ENCODE peak calls at places on chromosomes 5 and 9, in eight cellular contexts. One of them, this sample, is unnamed.
A peak's percentile ranks its signal among the peaks of the same experiment; 100 is the strongest.

GRCh38 chr9:106862115-106862945 is 636 bp upstream of the ZNF462 start:
- DNase-seq in mammary epithelial cell: peak; percentile 42
- DNase-seq in spleen: no peak
- DNase-seq in RWPE1: peak; percentile 53
- DNase-seq in tibial artery: peak; percentile 62
- DNase-seq in left lung: no peak
- DNase-seq in IMR-90: peak; percentile 52
- DNase-seq in right cardiac atrium: peak; percentile 57
- DNase-seq in this sample: no peak

GRCh38 chr5:97000391-97000790 is 64.5 kb downstream of the LNPEP start:
- DNase-seq in tibial artery: no peak
- DNase-seq in right cardiac atrium: no peak
- DNase-seq in IMR-90: no peak
- DNase-seq in mammary epithelial cell: no peak
- DNase-seq in RWPE1: no peak
- DNase-seq in spleen: no peak
- DNase-seq in left lung: no peak
- DNase-seq in this sample: no peak

GRCh38 chr5:9653061-9653460 is 22.9 kb upstream of the TAS2R1 start:
- DNase-seq in mammary epithelial cell: no peak
- DNase-seq in right cardiac atrium: no peak
- DNase-seq in IMR-90: no peak
- DNase-seq in tibial artery: no peak
- DNase-seq in left lung: no peak
- DNase-seq in RWPE1: no peak
- DNase-seq in spleen: no peak
- DNase-seq in this sample: no peak

GRCh38 chr5:149913449-149914419 is 30.9 kb downstream of the PDE6A start:
- DNase-seq in mammary epithelial cell: no peak
- DNase-seq in right cardiac atrium: no peak
- DNase-seq in left lung: no peak
- DNase-seq in RWPE1: no peak
- DNase-seq in tibial artery: no peak
- DNase-seq in IMR-90: no peak
- DNase-seq in spleen: no peak
- DNase-seq in this sample: no peak

GRCh38 chr9:38233343-38233742 is 159.2 kb upstream of the ALDH1B1 start:
- DNase-seq in tibial artery: peak; percentile 41
- DNase-seq in spleen: no peak
- DNase-seq in RWPE1: no peak
- DNase-seq in left lung: no peak
- DNase-seq in mammary epithelial cell: no peak
- DNase-seq in right cardiac atrium: no peak
- DNase-seq in IMR-90: no peak
- DNase-seq in this sample: no peak

GRCh38 chr5:2663489-2663888 is 88.0 kb downstream of the IRX2 start:
- DNase-seq in spleen: no peak
- DNase-seq in RWPE1: no peak
- DNase-seq in IMR-90: no peak
- DNase-seq in right cardiac atrium: no peak
- DNase-seq in left lung: no peak
- DNase-seq in tibial artery: no peak
- DNase-seq in mammary epithelial cell: no peak
- DNase-seq in this sample: no peak

GRCh38 chr9:68585034-68585761 is 44.5 kb upstream of the TMEM252 start:
- DNase-seq in spleen: no peak
- DNase-seq in IMR-90: no peak
- DNase-seq in right cardiac atrium: no peak
- DNase-seq in tibial artery: no peak
- DNase-seq in RWPE1: no peak
- DNase-seq in left lung: no peak
- DNase-seq in mammary epithelial cell: no peak
- DNase-seq in this sample: no peak

GRCh38 chr5:143837306-143837848 is 25.4 kb downstream of the HMHB1 start:
- DNase-seq in tibial artery: no peak
- DNase-seq in left lung: no peak
- DNase-seq in mammary epithelial cell: no peak
- DNase-seq in spleen: no peak
- DNase-seq in right cardiac atrium: no peak
- DNase-seq in RWPE1: no peak
- DNase-seq in IMR-90: peak; percentile 76
- DNase-seq in this sample: no peak

GRCh38 chr5:179858241-179858585 is 404 bp downstream of the MRNIP start:
- DNase-seq in spleen: peak; percentile 89
- DNase-seq in left lung: peak; percentile 37
- DNase-seq in RWPE1: peak; percentile 67
- DNase-seq in right cardiac atrium: peak; percentile 68
- DNase-seq in IMR-90: peak; percentile 17
- DNase-seq in mammary epithelial cell: peak; percentile 48
- DNase-seq in tibial artery: no peak
- DNase-seq in this sample: no peak

GRCh38 chr5:364497-364896 is 43.0 kb downstream of the AHRR start:
- DNase-seq in right cardiac atrium: no peak
- DNase-seq in mammary epithelial cell: no peak
- DNase-seq in spleen: no peak
- DNase-seq in tibial artery: no peak
- DNase-seq in RWPE1: no peak
- DNase-seq in left lung: no peak
- DNase-seq in IMR-90: no peak
- DNase-seq in this sample: no peak

GRCh38 chr5:38600334-38601045 is 44.0 kb upstream of the LIFR start:
- DNase-seq in IMR-90: peak; percentile 37
- DNase-seq in RWPE1: no peak
- DNase-seq in mammary epithelial cell: peak; percentile 22
- DNase-seq in left lung: no peak
- DNase-seq in spleen: no peak
- DNase-seq in tibial artery: no peak
- DNase-seq in right cardiac atrium: no peak
- DNase-seq in this sample: peak; percentile 36

GRCh38 chr9:128724744-128725211 is 851 bp upstream of the ZDHHC12 start:
- DNase-seq in right cardiac atrium: peak; percentile 88
- DNase-seq in RWPE1: peak; percentile 90
- DNase-seq in IMR-90: peak; percentile 64
- DNase-seq in left lung: peak; percentile 74
- DNase-seq in tibial artery: peak; percentile 85
- DNase-seq in mammary epithelial cell: peak; percentile 71
- DNase-seq in spleen: peak; percentile 86
- DNase-seq in this sample: peak; percentile 31

GRCh38 chr5:135379052-135379654 is 19.9 kb downstream of the MACROH2A1 start:
- DNase-seq in mammary epithelial cell: peak; percentile 73
- DNase-seq in left lung: no peak
- DNase-seq in spleen: no peak
- DNase-seq in RWPE1: no peak
- DNase-seq in IMR-90: peak; percentile 44
- DNase-seq in tibial artery: no peak
- DNase-seq in right cardiac atrium: no peak
- DNase-seq in this sample: peak; percentile 41

GRCh38 chr5:157540707-157541451 is 34.7 kb downstream of the ADAM19 start:
- DNase-seq in spleen: peak; percentile 83
- DNase-seq in tibial artery: peak; percentile 75
- DNase-seq in left lung: peak; percentile 49
- DNase-seq in RWPE1: no peak
- DNase-seq in right cardiac atrium: peak; percentile 76
- DNase-seq in IMR-90: peak; percentile 84
- DNase-seq in mammary epithelial cell: peak; percentile 53
- DNase-seq in this sample: no peak
- H3K27ac ChIP-seq in spleen: peak overlapping the region; percentile 84
- H3K27ac ChIP-seq in tibial artery: peak overlapping the region; percentile 62
- H3K27ac ChIP-seq in left lung: peak overlapping the region; percentile 81
- H3K27ac ChIP-seq in RWPE1: no peak overlapping the region
- H3K27ac ChIP-seq in right cardiac atrium: peak overlapping the region; percentile 87
- H3K27ac ChIP-seq in IMR-90: peak overlapping the region; percentile 61
- H3K27ac ChIP-seq in mammary epithelial cell: no peak overlapping the region
- H3K27ac ChIP-seq in this sample: no peak overlapping the region

GRCh38 chr5:76084496-76085285 is 1.5 kb downstream of the SV2C start:
- DNase-seq in spleen: peak; percentile 62
- DNase-seq in IMR-90: no peak
- DNase-seq in mammary epithelial cell: no peak
- DNase-seq in left lung: no peak
- DNase-seq in tibial artery: no peak
- DNase-seq in RWPE1: no peak
- DNase-seq in right cardiac atrium: peak; percentile 11
- DNase-seq in this sample: no peak
- H3K27ac ChIP-seq in spleen: no peak overlapping the region
- H3K27ac ChIP-seq in IMR-90: no peak overlapping the region
- H3K27ac ChIP-seq in mammary epithelial cell: no peak overlapping the region
- H3K27ac ChIP-seq in left lung: no peak overlapping the region
- H3K27ac ChIP-seq in tibial artery: no peak overlapping the region
- H3K27ac ChIP-seq in RWPE1: no peak overlapping the region
- H3K27ac ChIP-seq in right cardiac atrium: no peak overlapping the region
- H3K27ac ChIP-seq in this sample: no peak overlapping the region

DNA sequence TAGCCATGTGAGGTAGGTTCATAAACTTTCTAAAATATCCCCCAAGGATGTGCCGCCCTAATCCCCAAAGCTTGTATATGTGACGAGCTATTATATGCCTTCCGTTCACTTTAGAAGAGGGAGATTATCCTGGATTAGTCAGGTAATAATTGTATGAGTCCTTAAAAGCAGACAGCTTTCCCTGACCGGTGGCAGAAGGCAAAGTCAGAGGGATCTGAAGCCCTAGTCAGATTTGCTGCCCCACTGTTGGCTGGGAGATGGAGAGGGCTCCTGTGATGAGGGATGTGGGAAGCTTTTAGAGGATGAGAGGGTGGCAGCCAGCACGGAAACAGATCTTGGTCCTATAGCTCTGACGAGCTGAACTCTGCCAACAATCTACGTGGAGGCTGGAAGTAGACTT is 49.1 kb downstream of the SH3PXD2B start:
- DNase-seq in mammary epithelial cell: no peak
- DNase-seq in tibial artery: no peak
- DNase-seq in spleen: no peak
- DNase-seq in right cardiac atrium: no peak
- DNase-seq in RWPE1: no peak
- DNase-seq in left lung: no peak
- DNase-seq in IMR-90: no peak
- DNase-seq in this sample: no peak
- H3K27ac ChIP-seq in mammary epithelial cell: no peak overlapping the region
- H3K27ac ChIP-seq in tibial artery: no peak overlapping the region
- H3K27ac ChIP-seq in spleen: no peak overlapping the region
- H3K27ac ChIP-seq in right cardiac atrium: peak overlapping the region; percentile 19
- H3K27ac ChIP-seq in RWPE1: no peak overlapping the region
- H3K27ac ChIP-seq in left lung: no peak overlapping the region
- H3K27ac ChIP-seq in IMR-90: no peak overlapping the region
- H3K27ac ChIP-seq in this sample: no peak overlapping the region

GRCh38 chr5:91028518-91028956 is 354.6 kb downstream of the ARRDC3 start:
- DNase-seq in spleen: no peak
- DNase-seq in RWPE1: no peak
- DNase-seq in IMR-90: no peak
- DNase-seq in tibial artery: no peak
- DNase-seq in mammary epithelial cell: no peak
- DNase-seq in right cardiac atrium: no peak
- DNase-seq in left lung: no peak
- DNase-seq in this sample: no peak
- H3K27ac ChIP-seq in spleen: no peak overlapping the region
- H3K27ac ChIP-seq in RWPE1: no peak overlapping the region
- H3K27ac ChIP-seq in IMR-90: no peak overlapping the region
- H3K27ac ChIP-seq in tibial artery: no peak overlapping the region
- H3K27ac ChIP-seq in mammary epithelial cell: no peak overlapping the region
- H3K27ac ChIP-seq in right cardiac atrium: no peak overlapping the region
- H3K27ac ChIP-seq in left lung: no peak overlapping the region
- H3K27ac ChIP-seq in this sample: no peak overlapping the region

GRCh38 chr9:137613259-137613658 is 5.5 kb upstream of the EHMT1 start:
- DNase-seq in tibial artery: no peak
- DNase-seq in right cardiac atrium: no peak
- DNase-seq in spleen: no peak
- DNase-seq in IMR-90: no peak
- DNase-seq in left lung: no peak
- DNase-seq in RWPE1: no peak
- DNase-seq in mammary epithelial cell: no peak
- DNase-seq in this sample: no peak
- H3K27ac ChIP-seq in tibial artery: no peak overlapping the region
- H3K27ac ChIP-seq in right cardiac atrium: no peak overlapping the region
- H3K27ac ChIP-seq in spleen: peak overlapping the region; percentile 56
- H3K27ac ChIP-seq in IMR-90: no peak overlapping the region
- H3K27ac ChIP-seq in left lung: peak overlapping the region; percentile 81
- H3K27ac ChIP-seq in RWPE1: peak overlapping the region; percentile 100
- H3K27ac ChIP-seq in mammary epithelial cell: peak overlapping the region; percentile 76
- H3K27ac ChIP-seq in this sample: peak overlapping the region; percentile 99

DNA sequence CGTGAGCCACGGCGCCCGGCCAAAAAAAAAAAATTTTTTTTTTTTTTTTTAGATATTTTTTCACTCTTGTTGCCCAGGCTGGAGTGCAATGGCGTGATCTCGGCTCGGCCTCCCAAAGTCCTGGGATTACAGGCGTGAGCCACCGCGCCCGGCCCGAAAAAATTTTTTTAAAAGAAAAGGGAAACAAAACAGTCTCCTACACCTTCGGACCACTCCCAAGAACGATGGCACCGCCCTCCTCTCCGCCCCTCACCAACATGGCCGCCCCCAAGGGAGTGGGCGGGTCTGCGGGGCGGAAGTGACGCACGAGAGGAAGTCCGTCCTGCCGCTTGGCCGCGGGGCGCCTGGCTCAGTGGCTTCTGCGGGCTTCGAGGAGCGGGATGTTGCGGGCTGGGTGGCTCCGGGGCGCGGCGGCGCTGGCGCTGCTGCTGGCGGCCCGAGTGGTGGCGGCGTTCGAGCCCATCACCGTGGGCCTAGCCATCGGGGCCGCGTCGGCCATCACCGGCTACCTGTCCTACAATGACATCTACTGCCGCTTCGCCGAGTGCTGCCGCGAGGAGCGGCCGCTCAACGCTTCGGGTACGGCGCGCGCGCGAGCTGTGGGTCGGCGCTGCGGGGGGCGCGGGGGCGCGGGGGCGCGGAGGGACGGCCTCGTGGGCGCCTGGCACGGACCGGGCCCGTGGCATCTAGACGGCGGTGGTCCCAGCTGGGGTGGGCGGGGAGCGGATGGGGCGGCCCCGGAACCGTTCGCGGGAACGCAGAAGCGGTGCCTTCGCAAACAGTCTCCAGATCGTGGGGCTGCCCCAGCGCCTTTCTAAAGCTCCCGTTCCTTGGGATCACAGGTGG is at the start of gene TOR1B:
- DNase-seq in left lung: peak; percentile 94
- DNase-seq in RWPE1: peak; percentile 92
- DNase-seq in tibial artery: peak; percentile 97
- DNase-seq in spleen: peak; percentile 98
- DNase-seq in right cardiac atrium: peak; percentile 99
- DNase-seq in mammary epithelial cell: peak; percentile 88
- DNase-seq in IMR-90: peak; percentile 87
- DNase-seq in this sample: peak; percentile 33
- H3K27ac ChIP-seq in left lung: peak within 1 kb of the TSS; percentile 88
- H3K27ac ChIP-seq in RWPE1: peak within 1 kb of the TSS; percentile 76
- H3K27ac ChIP-seq in tibial artery: peak within 1 kb of the TSS; percentile 81
- H3K27ac ChIP-seq in spleen: peak within 1 kb of the TSS; percentile 93
- H3K27ac ChIP-seq in right cardiac atrium: peak within 1 kb of the TSS; percentile 79
- H3K27ac ChIP-seq in mammary epithelial cell: peak within 1 kb of the TSS; percentile 24
- H3K27ac ChIP-seq in IMR-90: peak within 1 kb of the TSS; percentile 45
- H3K27ac ChIP-seq in this sample: peak within 1 kb of the TSS; percentile 40